ENCODE peak calls at places on chromosomes 1 and 21, in seven cellular contexts. D is NB4, H is A549, Y is right lobe of liver, I is heart left ventricle, B is suprapubic skin, Q is tibial nerve. U is an unnamed sample.

GRCh38 chr1:58460469-58460868 is 86.1 kb downstream of the OMA1 start:
- DNase-seq in Q (no peak), B (no peak), I (no peak), Y (no peak), D (peak), H (no peak), U (no peak)

GRCh38 chr21:45048968-45049367 is 25.4 kb upstream of the ADARB1 start:
- DNase-seq in I (no peak), H (no peak), Y (no peak), Q (no peak), B (no peak), D (no peak), U (no peak)

GRCh38 chr1:192506741-192507155 is 68.8 kb upstream of the RGS1 start:
- DNase-seq in Y (no peak), Q (no peak), B (no peak), H (peak), I (no peak), D (peak), U (no peak)

GRCh38 chr1:186985889-186986491 is 157.2 kb downstream of the PLA2G4A start:
- DNase-seq in D (peak), Q (peak), Y (no peak), I (no peak), H (peak), B (no peak), U (no peak)

GRCh38 chr1:232317336-232317735 is 312.6 kb downstream of the SIPA1L2 start:
- DNase-seq in Q (no peak), I (no peak), Y (no peak), B (no peak), H (no peak), D (no peak), U (no peak)

GRCh38 chr1:93828437-93828756 is 50.6 kb downstream of the DNTTIP2 start:
- DNase-seq in B (no peak), I (no peak), Y (no peak), D (no peak), H (no peak), Q (no peak), U (no peak)

GRCh38 chr1:167223144-167224103 is 2.7 kb downstream of the POU2F1 start:
- DNase-seq in B (no peak), D (no peak), H (peak), I (no peak), Q (no peak), Y (no peak), U (no peak)

GRCh38 chr1:185786524-185786923 is 52.3 kb downstream of the HMCN1 start:
- DNase-seq in D (no peak), Q (no peak), I (no peak), H (no peak), Y (no peak), B (no peak), U (no peak)

GRCh38 chr21:46058339-46059145 is 39.4 kb upstream of the COL6A2 start:
- DNase-seq in I (no peak), H (no peak), B (no peak), Q (no peak), D (no peak), Y (no peak), U (no peak)

DNA sequence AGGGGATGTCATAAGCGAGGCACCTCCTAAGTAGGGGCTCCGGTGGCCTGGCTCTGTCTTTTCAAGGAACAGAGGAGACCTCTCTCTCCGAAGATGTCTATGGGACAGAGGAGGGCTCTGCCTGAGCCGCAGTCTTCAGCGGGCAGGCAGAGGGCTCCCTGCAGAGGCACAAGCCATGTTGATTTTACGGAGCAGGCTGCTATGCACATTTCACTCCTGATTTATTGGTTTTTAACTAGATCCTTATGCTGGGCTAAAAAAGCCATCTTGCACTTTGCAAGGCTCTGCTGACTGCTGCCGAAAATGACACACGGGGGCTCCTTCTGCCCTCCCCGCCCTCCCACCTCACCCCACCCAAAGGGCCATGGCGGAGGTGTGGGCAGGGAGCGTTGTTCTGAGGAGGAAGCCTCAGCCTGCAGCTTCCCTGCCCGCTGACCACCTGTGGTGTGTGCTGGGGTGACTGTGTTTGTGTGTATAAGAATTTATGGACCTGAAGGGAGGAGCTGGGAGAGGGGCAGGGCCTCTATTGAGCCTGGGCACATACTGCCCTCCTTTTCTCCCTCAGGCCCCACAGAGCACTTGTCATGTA is 71.2 kb downstream of the FOXD2 start:
- DNase-seq in B (no peak), Q (no peak), H (no peak), I (no peak), D (no peak), Y (no peak), U (no peak)
- TF ChIP-seq POLR2A in B (no peak), Q (no peak), H (no peak), I (no peak), D (no peak), Y (no peak), U (no peak)

GRCh38 chr1:15834406-15835204 is 12.9 kb upstream of the SPEN start:
- DNase-seq in H (peak), B (peak), Y (peak), I (peak), Q (peak), D (peak), U (peak)
- TF ChIP-seq POLR2A in H (peak), B (no peak), Y (peak), I (no peak), Q (peak), D (peak), U (no peak)

GRCh38 chr1:169309178-169310166 is 58.1 kb downstream of the NME7 start:
- DNase-seq in Y (no peak), I (no peak), Q (no peak), D (peak), B (no peak), H (no peak), U (no peak)
- TF ChIP-seq POLR2A in Y (no peak), I (no peak), Q (no peak), D (no peak), B (no peak), H (no peak), U (no peak)

DNA sequence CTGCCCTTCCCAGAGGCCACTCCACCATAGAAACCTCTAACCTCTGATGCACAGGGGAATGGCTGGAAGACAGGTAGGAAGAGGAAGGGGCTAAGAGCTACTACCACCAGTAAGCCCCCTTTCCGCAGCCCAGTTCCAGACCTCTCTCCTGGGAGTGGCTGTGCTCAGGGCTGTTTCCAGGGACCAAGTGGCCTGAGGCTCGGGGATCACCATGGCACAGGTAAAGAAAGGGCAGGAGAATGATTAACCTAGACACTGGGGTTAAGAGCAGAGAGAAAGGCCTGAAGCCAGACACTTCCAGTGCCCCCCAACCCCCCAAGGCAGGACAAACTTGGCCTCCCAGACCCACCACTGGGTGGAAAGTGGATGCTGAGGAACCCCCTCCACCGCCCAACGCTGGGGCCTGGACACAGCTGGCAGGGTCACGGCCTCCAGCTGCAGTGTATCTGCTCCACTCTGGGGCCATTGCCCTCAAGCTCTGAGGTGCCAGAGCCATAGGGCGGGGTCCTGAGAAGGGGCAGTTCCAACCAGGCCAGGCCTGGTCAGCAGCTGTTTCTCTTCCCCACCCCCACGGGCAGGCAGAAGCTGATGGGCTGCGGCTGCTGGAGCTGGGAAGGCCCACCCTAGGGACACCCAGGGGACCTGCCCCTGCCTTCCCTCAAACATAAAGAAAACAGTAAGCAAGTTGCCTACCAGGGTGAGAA is 2.7 kb downstream of the TAGLN2 start:
- DNase-seq in Q (no peak), D (no peak), H (peak), I (peak), B (no peak), Y (peak), U (no peak)
- TF ChIP-seq POLR2A in Q (no peak), D (no peak), H (no peak), I (no peak), B (no peak), Y (no peak), U (no peak)

GRCh38 chr1:39755965-39756659 is 15.0 kb downstream of the OXCT2 start:
- DNase-seq in Y (no peak), D (no peak), Q (no peak), H (no peak), B (no peak), I (no peak), U (no peak)
- TF ChIP-seq POLR2A in Y (no peak), D (no peak), Q (no peak), H (no peak), B (no peak), I (no peak), U (no peak)

DNA sequence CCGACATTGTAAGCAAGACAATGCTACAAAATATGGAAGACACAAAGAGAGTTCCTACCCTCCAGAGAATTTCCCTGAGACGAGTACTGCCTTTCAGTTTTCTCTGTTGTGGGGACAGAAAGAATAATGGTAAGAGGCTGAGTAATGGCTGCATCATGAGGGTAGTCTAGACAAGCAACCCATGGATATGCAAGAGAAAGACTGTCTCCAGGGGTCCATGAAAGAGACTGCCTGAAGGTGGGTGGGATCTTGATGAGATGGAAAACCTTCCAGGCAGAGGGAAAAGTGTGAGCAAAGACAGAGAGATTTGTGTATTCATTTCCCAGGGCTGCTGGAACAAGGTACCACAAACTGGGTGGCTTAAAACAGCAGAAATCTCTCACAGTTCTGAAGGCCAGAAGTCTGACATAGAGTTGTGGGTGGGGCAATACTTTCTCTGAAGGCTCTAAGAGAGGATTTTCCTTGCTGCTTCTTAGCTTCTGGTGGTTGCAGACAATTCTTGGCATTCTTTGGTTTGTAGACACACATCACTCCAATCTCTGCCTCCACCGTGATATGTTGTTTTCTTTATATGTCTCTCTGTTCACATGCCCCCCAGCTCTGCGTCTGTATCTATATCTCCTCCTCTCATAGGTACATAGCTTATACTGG is 41.4 kb downstream of the ANP32E start:
- DNase-seq in B (no peak), I (no peak), Y (no peak), H (peak), Q (no peak), D (no peak), U (no peak)
- TF ChIP-seq POLR2A in B (no peak), I (no peak), Y (no peak), H (no peak), Q (no peak), D (no peak), U (no peak)

GRCh38 chr1:150263549-150263948 is 5.3 kb downstream of the APH1A start:
- DNase-seq in D (no peak), I (no peak), Q (no peak), H (no peak), Y (no peak), B (no peak), U (no peak)
- TF ChIP-seq POLR2A in D (no peak), I (no peak), Q (no peak), H (no peak), Y (no peak), B (no peak), U (no peak)

GRCh38 chr1:2292725-2293450 is 64.8 kb downstream of the SKI start:
- DNase-seq in D (no peak), Y (no peak), H (no peak), B (no peak), I (no peak), Q (no peak), U (no peak)
- TF ChIP-seq POLR2A in D (no peak), Y (no peak), H (no peak), B (no peak), I (no peak), Q (no peak), U (no peak)

GRCh38 chr1:65319754-65320153 is 10.4 kb downstream of the DNAJC6 start:
- DNase-seq in Q (no peak), H (no peak), I (no peak), B (no peak), D (no peak), Y (no peak), U (no peak)

GRCh38 chr1:65321879-65322278 is 12.5 kb downstream of the DNAJC6 start:
- DNase-seq in B (no peak), I (no peak), H (no peak), Q (no peak), D (no peak), Y (no peak), U (no peak)

GRCh38 chr1:65316233-65316632 is 6.9 kb downstream of the DNAJC6 start:
- DNase-seq in Y (no peak), I (no peak), D (no peak), B (no peak), H (no peak), Q (no peak), U (no peak)

GRCh38 chr1:65319141-65319540 is 9.8 kb downstream of the DNAJC6 start:
- DNase-seq in D (no peak), Q (no peak), H (no peak), B (no peak), Y (no peak), I (peak), U (no peak)

DNA sequence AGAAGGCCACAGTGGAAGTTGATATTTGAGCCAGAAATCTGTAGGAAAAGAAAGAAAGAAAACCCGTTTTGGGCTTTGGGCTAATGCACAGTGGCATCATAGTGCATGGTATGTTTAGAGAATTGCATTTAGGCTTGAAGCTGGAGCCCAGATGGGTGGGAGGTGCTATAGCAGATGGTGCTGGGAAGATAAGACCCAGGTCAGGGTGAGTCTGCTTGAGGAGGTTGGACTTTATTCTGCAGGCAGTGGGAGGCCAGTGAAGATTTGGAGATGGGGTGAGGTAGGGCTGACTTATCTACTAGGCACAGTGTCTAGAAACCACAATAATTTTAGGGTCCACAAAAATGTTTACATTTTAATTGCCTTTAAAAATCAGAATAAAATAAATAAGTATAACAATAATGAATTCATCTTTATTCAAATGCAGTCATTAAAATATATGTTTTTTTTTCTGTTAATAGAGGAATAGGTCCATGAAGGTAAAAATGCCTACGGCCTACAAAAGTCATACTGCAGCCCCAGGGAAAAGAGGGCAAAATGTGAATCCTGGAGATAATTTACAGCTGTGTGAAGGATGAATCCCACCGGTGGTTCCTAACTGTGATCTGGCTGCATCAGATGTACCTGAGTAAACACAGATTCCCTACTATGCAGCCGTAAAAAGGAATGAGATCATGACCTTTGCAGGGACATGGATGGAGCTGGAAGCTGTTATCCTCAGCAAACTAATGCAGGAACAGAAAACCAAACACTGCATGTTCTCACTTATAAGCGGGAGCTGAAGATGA is 8.7 kb downstream of the DNAJC6 start:
- DNase-seq in Q (no peak), I (no peak), Y (no peak), H (no peak), D (no peak), B (no peak), U (no peak)
- TF ChIP-seq POLR2A in Q (no peak), I (no peak), Y (no peak), H (no peak), D (no peak), B (no peak), U (no peak)

DNA sequence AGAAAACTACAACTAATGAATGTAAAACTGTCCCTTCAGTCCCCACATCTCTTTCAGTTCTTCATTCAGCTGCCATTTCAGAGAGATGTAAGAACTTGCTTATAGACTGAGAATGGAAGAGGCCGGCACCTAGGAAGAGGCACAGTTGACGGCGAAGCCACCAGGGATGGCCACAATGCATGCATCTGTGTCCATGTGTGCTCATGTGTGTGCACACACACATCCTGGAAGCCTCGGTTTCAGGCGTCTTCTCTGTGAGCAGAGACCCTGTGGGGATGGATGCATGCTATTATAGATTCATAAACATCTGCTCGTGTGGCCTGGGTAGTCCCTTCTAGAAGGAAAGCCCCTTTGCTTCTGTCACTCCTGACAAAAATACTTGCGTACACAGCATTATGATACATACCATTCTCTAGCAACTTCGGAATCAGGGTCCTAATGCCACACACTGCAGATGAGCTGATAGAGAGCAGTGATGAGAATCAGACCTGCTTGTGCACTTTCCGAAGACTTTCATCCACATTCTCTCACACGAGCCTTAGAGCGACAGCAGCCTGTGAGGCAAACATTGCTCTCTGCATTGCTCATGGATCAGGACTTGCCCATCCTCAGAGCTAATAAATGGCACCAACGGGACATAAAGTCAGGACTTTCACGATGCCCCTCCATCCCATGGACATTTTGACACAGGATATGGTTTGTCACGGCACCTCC is 12.4 kb upstream of the GPR61 start:
- DNase-seq in H (no peak), Y (no peak), B (no peak), Q (no peak), I (no peak), D (no peak), U (no peak)
- TF ChIP-seq POLR2A in H (no peak), Y (no peak), B (no peak), Q (no peak), I (no peak), D (no peak), U (no peak)

U was measured in lower leg skin.